ENCODE peak calls at places on chromosomes 2 and 18, in eight cellular contexts. One of them, this sample, is unnamed.
A peak's percentile ranks its signal among the peaks of the same experiment; 100 is the strongest.

GRCh38 chr2:143730155-143730949 is 601.1 kb downstream of the ARHGAP15 start:
- DNase-seq in GM23248: peak; percentile 67
- DNase-seq in ACHN: no peak
- DNase-seq in Calu3: no peak
- DNase-seq in GM03348: peak; percentile 38
- DNase-seq in NT2/D1: no peak
- DNase-seq in RWPE2: no peak
- DNase-seq in NCI-H524 treated with DMSO at 0.1 percent for 48 hours: no peak
- DNase-seq in this sample: no peak

GRCh38 chr2:10504370-10504993 is 56.4 kb upstream of the ODC1 start:
- DNase-seq in GM23248: no peak
- DNase-seq in NCI-H524 treated with DMSO at 0.1 percent for 48 hours: no peak
- DNase-seq in RWPE2: no peak
- DNase-seq in ACHN: no peak
- DNase-seq in NT2/D1: no peak
- DNase-seq in Calu3: no peak
- DNase-seq in GM03348: no peak
- DNase-seq in this sample: no peak

GRCh38 chr2:40032650-40033319 is 253.7 kb upstream of the THUMPD2 start:
- DNase-seq in GM23248: peak; percentile 94
- DNase-seq in GM03348: peak; percentile 51
- DNase-seq in Calu3: no peak
- DNase-seq in ACHN: no peak
- DNase-seq in NCI-H524 treated with DMSO at 0.1 percent for 48 hours: no peak
- DNase-seq in RWPE2: no peak
- DNase-seq in NT2/D1: no peak
- DNase-seq in this sample: peak; percentile 56

GRCh38 chr2:112084689-112085381 is 29.8 kb downstream of the TMEM87B start:
- DNase-seq in GM23248: no peak
- DNase-seq in GM03348: no peak
- DNase-seq in RWPE2: no peak
- DNase-seq in NCI-H524 treated with DMSO at 0.1 percent for 48 hours: no peak
- DNase-seq in NT2/D1: no peak
- DNase-seq in ACHN: no peak
- DNase-seq in Calu3: no peak
- DNase-seq in this sample: no peak

GRCh38 chr2:218418717-218419458 is at the start of gene VIL1:
- DNase-seq in NCI-H524 treated with DMSO at 0.1 percent for 48 hours: no peak
- DNase-seq in ACHN: no peak
- DNase-seq in Calu3: peak; percentile 58
- DNase-seq in NT2/D1: no peak
- DNase-seq in GM23248: no peak
- DNase-seq in RWPE2: no peak
- DNase-seq in GM03348: no peak
- DNase-seq in this sample: no peak

GRCh38 chr2:241702155-241702404 is 241 bp downstream of the ING5 start:
- DNase-seq in NT2/D1: no peak
- DNase-seq in GM23248: no peak
- DNase-seq in RWPE2: no peak
- DNase-seq in NCI-H524 treated with DMSO at 0.1 percent for 48 hours: no peak
- DNase-seq in ACHN: no peak
- DNase-seq in Calu3: peak; percentile 85
- DNase-seq in GM03348: no peak
- DNase-seq in this sample: no peak

GRCh38 chr18:57931038-57931437 is 113.0 kb upstream of the NEDD4L start:
- DNase-seq in ACHN: no peak
- DNase-seq in NCI-H524 treated with DMSO at 0.1 percent for 48 hours: no peak
- DNase-seq in Calu3: no peak
- DNase-seq in RWPE2: no peak
- DNase-seq in GM03348: no peak
- DNase-seq in NT2/D1: no peak
- DNase-seq in GM23248: no peak
- DNase-seq in this sample: no peak

GRCh38 chr2:133674433-133675331 is 106.4 kb upstream of the NCKAP5 start:
- DNase-seq in Calu3: peak; percentile 43
- DNase-seq in ACHN: no peak
- DNase-seq in NT2/D1: peak; percentile 40
- DNase-seq in NCI-H524 treated with DMSO at 0.1 percent for 48 hours: peak; percentile 37
- DNase-seq in RWPE2: no peak
- DNase-seq in GM03348: peak; percentile 78
- DNase-seq in GM23248: peak; percentile 90
- DNase-seq in this sample: peak; percentile 12

GRCh38 chr2:226981731-226982373 is 146.0 kb downstream of the RHBDD1 start:
- DNase-seq in GM23248: no peak
- DNase-seq in Calu3: no peak
- DNase-seq in ACHN: no peak
- DNase-seq in RWPE2: no peak
- DNase-seq in NCI-H524 treated with DMSO at 0.1 percent for 48 hours: no peak
- DNase-seq in NT2/D1: no peak
- DNase-seq in GM03348: no peak
- DNase-seq in this sample: no peak

GRCh38 chr2:68709421-68709911 is 25.1 kb upstream of the ARHGAP25 start:
- DNase-seq in GM23248: peak; percentile 68
- DNase-seq in RWPE2: no peak
- DNase-seq in ACHN: peak; percentile 62
- DNase-seq in Calu3: peak; percentile 17
- DNase-seq in NCI-H524 treated with DMSO at 0.1 percent for 48 hours: no peak
- DNase-seq in GM03348: peak; percentile 65
- DNase-seq in NT2/D1: no peak
- DNase-seq in this sample: no peak

GRCh38 chr2:147030966-147031760 is 813.7 kb upstream of the ACVR2A start:
- DNase-seq in RWPE2: no peak
- DNase-seq in NT2/D1: no peak
- DNase-seq in GM03348: no peak
- DNase-seq in GM23248: peak; percentile 53
- DNase-seq in Calu3: peak; percentile 36
- DNase-seq in ACHN: no peak
- DNase-seq in NCI-H524 treated with DMSO at 0.1 percent for 48 hours: no peak
- DNase-seq in this sample: peak; percentile 49

GRCh38 chr2:151766421-151767153 is 32.3 kb upstream of the NEB start:
- DNase-seq in Calu3: no peak
- DNase-seq in ACHN: no peak
- DNase-seq in NCI-H524 treated with DMSO at 0.1 percent for 48 hours: no peak
- DNase-seq in GM03348: no peak
- DNase-seq in RWPE2: no peak
- DNase-seq in NT2/D1: no peak
- DNase-seq in GM23248: no peak
- DNase-seq in this sample: no peak

GRCh38 chr18:78913830-78914585 is 65.6 kb upstream of the SALL3 start:
- DNase-seq in Calu3: no peak
- DNase-seq in NCI-H524 treated with DMSO at 0.1 percent for 48 hours: no peak
- DNase-seq in NT2/D1: no peak
- DNase-seq in GM03348: no peak
- DNase-seq in RWPE2: no peak
- DNase-seq in GM23248: no peak
- DNase-seq in ACHN: no peak
- DNase-seq in this sample: no peak

GRCh38 chr2:23354554-23354953 is 30.4 kb upstream of the KLHL29 start:
- DNase-seq in RWPE2: no peak
- DNase-seq in ACHN: no peak
- DNase-seq in NT2/D1: no peak
- DNase-seq in GM23248: no peak
- DNase-seq in NCI-H524 treated with DMSO at 0.1 percent for 48 hours: no peak
- DNase-seq in Calu3: no peak
- DNase-seq in GM03348: no peak
- DNase-seq in this sample: no peak

GRCh38 chr2:233491326-233491725 is 75.3 kb downstream of the USP40 start:
- DNase-seq in GM23248: no peak
- DNase-seq in ACHN: no peak
- DNase-seq in GM03348: no peak
- DNase-seq in NT2/D1: no peak
- DNase-seq in RWPE2: no peak
- DNase-seq in Calu3: no peak
- DNase-seq in NCI-H524 treated with DMSO at 0.1 percent for 48 hours: no peak
- DNase-seq in this sample: no peak

GRCh38 chr18:7847988-7848387 is 280.9 kb downstream of the PTPRM start:
- DNase-seq in GM03348: no peak
- DNase-seq in ACHN: no peak
- DNase-seq in GM23248: no peak
- DNase-seq in NT2/D1: no peak
- DNase-seq in Calu3: no peak
- DNase-seq in NCI-H524 treated with DMSO at 0.1 percent for 48 hours: no peak
- DNase-seq in RWPE2: no peak
- DNase-seq in this sample: no peak

GRCh38 chr18:36503477-36503876 is 206.0 kb downstream of the FHOD3 start:
- DNase-seq in Calu3: no peak
- DNase-seq in GM23248: no peak
- DNase-seq in NCI-H524 treated with DMSO at 0.1 percent for 48 hours: no peak
- DNase-seq in NT2/D1: no peak
- DNase-seq in RWPE2: no peak
- DNase-seq in GM03348: no peak
- DNase-seq in ACHN: no peak
- DNase-seq in this sample: no peak